ENCODE peak calls at places on chromosomes 4 and X, in seven cellular contexts. O, V, I, U, G, H and Z are unnamed samples.

GRCh38 chr4:47598320-47598719 is 113.2 kb downstream of the ATP10D start:
- DNase-seq in O (no peak), V (peak), I (no peak), U (no peak), G (no peak), H (no peak), Z (no peak)

GRCh38 chrX:40140706-40141499 is 43.1 kb upstream of the BCOR start:
- DNase-seq in O (no peak), V (peak), I (no peak), U (no peak), G (no peak), H (no peak), Z (no peak)

GRCh38 chr4:132572210-132572609 is 576.9 kb upstream of the PCDH10 start:
- DNase-seq in O (no peak), V (peak), I (no peak), U (no peak), G (no peak), H (no peak), Z (no peak)

GRCh38 chr4:168759959-168760527 is 250.0 kb downstream of the CBR4 start:
- DNase-seq in O (no peak), V (no peak), I (no peak), U (no peak), G (no peak), H (no peak), Z (no peak)

GRCh38 chrX:118975831-118976598 is 1.6 kb downstream of the LONRF3 start:
- DNase-seq in O (peak), V (peak), I (peak), U (peak), G (peak), H (peak), Z (peak)

GRCh38 chrX:72052415-72053090 is 79.2 kb downstream of the RTL5 start:
- DNase-seq in O (no peak), V (peak), I (no peak), U (no peak), G (no peak), H (no peak), Z (no peak)

GRCh38 chr4:38313999-38314561 is 349.9 kb upstream of the KLF3 start:
- DNase-seq in O (no peak), V (peak), I (no peak), U (no peak), G (no peak), H (no peak), Z (no peak)

GRCh38 chr4:94408549-94409374 is 43.0 kb upstream of the PDLIM5 start:
- DNase-seq in O (no peak), V (peak), I (no peak), U (no peak), G (no peak), H (no peak), Z (no peak)

GRCh38 chrX:154044045-154044444 is 24.3 kb upstream of the IRAK1 start:
- DNase-seq in O (no peak), V (no peak), I (no peak), U (no peak), G (no peak), H (no peak), Z (no peak)

GRCh38 chrX:153972368-153973126 is at the start of gene TMEM187:
- DNase-seq in O (peak), V (peak), I (peak), U (peak), G (peak), H (peak), Z (peak)

GRCh38 chr4:145734576-145735329 is 54.8 kb downstream of the C4orf51 start:
- DNase-seq in O (no peak), V (peak), I (no peak), U (no peak), G (no peak), H (no peak), Z (no peak)

GRCh38 chr4:7015383-7016035 is 27.7 kb upstream of the TADA2B start:
- DNase-seq in O (no peak), V (no peak), I (no peak), U (no peak), G (no peak), H (no peak), Z (no peak)